ENCODE peak calls at places on chromosome 15, in ten cellular contexts. F, V, E, K, X, S, M, I, G and O are unnamed samples.

GRCh38 chr15:101047301-101047781 is 128.2 kb downstream of the LRRK1 start:
- DNase-seq in V (no peak), I (peak), X (no peak), K (peak), E (no peak), M (peak), F (peak), S (no peak), G (peak), O (peak)

GRCh38 chr15:67510597-67511225 is 10.2 kb upstream of the C15orf61 start:
- DNase-seq in E (no peak), M (no peak), V (no peak), G (no peak), K (peak), I (no peak), S (no peak), X (no peak), F (no peak), O (peak)

GRCh38 chr15:73946046-73946678 is 19.9 kb downstream of the LOXL1 start:
- DNase-seq in G (no peak), F (no peak), S (no peak), M (peak), X (no peak), E (no peak), K (no peak), I (no peak), V (no peak), O (no peak)

GRCh38 chr15:87604857-87605446 is 651.6 kb downstream of the NTRK3 start:
- DNase-seq in S (peak), X (no peak), M (no peak), I (no peak), G (no peak), V (peak), F (peak), E (no peak), K (peak), O (peak)

GRCh38 chr15:75750261-75751050 is 37.8 kb upstream of the CSPG4 start:
- DNase-seq in V (no peak), S (no peak), K (no peak), X (no peak), E (no peak), G (no peak), M (no peak), I (peak), F (no peak), O (no peak)

GRCh38 chr15:101536166-101536874 is 46.8 kb upstream of the PCSK6 start:
- DNase-seq in G (no peak), F (no peak), V (no peak), I (peak), K (no peak), S (no peak), M (no peak), X (peak), E (no peak), O (no peak)

GRCh38 chr15:69484837-69485236 is 32.2 kb downstream of the RPLP1 start:
- DNase-seq in G (no peak), V (no peak), E (no peak), K (no peak), X (no peak), S (peak), I (no peak), F (no peak), M (no peak), O (no peak)

GRCh38 chr15:73244333-73244732 is 124.4 kb downstream of the HCN4 start:
- DNase-seq in F (peak), K (no peak), M (no peak), I (no peak), X (no peak), E (no peak), S (peak), V (peak), G (no peak), O (peak)

GRCh38 chr15:100722551-100723322 is 120.3 kb downstream of the ASB7 start:
- DNase-seq in X (no peak), F (no peak), I (no peak), V (no peak), S (no peak), E (no peak), M (no peak), G (no peak), K (no peak), O (no peak)

GRCh38 chr15:67783303-67783702 is 42.0 kb upstream of the SKOR1 start:
- DNase-seq in G (no peak), E (no peak), V (peak), K (no peak), F (no peak), I (no peak), X (peak), M (no peak), S (no peak), O (no peak)

GRCh38 chr15:75674366-75674765 is 26.7 kb downstream of the SNX33 start:
- DNase-seq in I (no peak), M (no peak), V (no peak), E (no peak), K (no peak), X (no peak), S (no peak), F (no peak), G (no peak), O (no peak)

GRCh38 chr15:55587321-55588069 is 650 bp downstream of the PYGO1 start:
- DNase-seq in E (no peak), K (peak), M (peak), X (no peak), F (peak), S (peak), I (no peak), G (peak), V (no peak), O (peak)

GRCh38 chr15:71003314-71003713 is 110.7 kb downstream of the LRRC49 start:
- DNase-seq in I (no peak), K (peak), G (no peak), E (no peak), S (peak), F (no peak), V (no peak), M (no peak), X (no peak), O (peak)

DNA sequence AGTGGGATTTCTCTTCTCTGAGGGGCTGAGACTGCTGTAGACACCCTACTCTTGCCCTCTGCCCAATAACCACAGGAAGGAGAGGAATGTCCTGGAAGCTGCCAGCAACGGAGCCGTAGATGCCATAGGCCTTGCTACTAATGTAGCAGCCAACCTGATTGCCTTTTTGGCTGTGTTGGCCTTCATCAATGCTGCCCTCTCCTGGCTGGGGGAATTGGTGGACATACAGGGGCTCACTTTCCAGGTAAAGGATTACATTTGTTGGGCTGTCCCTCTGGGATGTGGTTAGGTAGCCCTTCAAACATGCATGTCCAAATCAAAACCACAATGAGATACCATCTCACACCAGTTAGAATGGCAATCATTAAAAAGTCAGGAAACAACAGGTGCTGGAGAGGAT is 16.1 kb downstream of the SLC28A2 start:
- DNase-seq in M (no peak), I (no peak), X (peak), F (no peak), K (no peak), V (no peak), S (peak), G (no peak), E (no peak), O (no peak)
- TF ChIP-seq CTCF in M (no peak), I (no peak), X (no peak), F (no peak), K (no peak), V (peak), S (peak), G (no peak), E (no peak), O (no peak)

DNA sequence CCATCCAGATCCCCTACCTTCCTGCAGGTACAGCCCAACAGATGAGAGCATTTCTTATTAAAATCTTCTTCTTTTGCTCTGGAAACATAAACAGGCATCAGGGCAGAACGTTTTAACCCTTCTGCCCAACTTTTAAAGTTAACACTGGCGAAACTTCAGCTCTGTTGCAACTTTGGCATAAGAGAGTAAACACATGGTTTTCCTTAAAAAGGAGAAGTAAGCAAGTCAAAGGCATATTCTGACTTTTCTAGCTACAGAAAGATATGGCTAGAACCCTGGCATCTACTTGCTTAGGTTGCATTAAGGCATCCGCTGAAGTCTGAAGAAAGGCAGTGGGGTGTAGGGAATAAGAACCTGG is 13.3 kb upstream of the IL16 start:
- DNase-seq in X (no peak), E (no peak), K (peak), M (no peak), S (no peak), I (no peak), F (no peak), G (no peak), V (no peak), O (no peak)
- H3K4me3 ChIP-seq in X (no peak), E (peak), K (peak), M (peak), S (no peak), I (peak), F (no peak), G (peak), V (no peak), O (no peak)

GRCh38 chr15:80604583-80605506 is 90.3 kb upstream of the ABHD17C start:
- DNase-seq in V (no peak), S (no peak), I (no peak), X (no peak), M (no peak), F (no peak), G (no peak), K (no peak), E (no peak), O (no peak)
- TF ChIP-seq CTCF in V (no peak), S (no peak), I (no peak), X (no peak), M (no peak), F (no peak), G (no peak), K (no peak), E (no peak), O (no peak)

DNA sequence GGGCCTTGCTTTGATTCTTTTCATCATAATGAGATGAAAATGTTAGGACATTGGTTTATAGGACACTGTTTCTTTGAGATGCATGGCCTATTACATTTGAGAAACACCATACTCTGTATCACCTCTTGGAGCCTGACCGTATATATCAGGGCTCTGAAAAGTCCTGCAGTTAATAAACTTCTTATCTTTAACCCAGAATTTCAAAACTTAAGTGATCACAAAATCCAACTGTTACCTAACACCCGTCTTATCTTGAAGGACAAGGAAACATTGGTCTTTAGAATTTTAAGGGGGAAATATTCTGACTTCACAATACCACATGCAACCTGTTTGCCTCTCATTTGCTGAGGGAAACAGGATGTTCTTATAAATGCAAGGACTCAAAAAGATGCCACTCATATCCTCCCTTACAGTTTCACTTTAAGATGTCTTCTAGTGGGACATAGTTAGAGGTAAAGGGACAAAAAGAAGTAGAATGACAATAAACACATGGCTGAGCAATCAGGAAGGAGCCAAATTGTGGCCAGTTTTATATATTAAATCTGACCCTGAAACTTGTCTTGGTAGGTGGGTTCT is 67.8 kb downstream of the CRTC3 start:
- DNase-seq in F (no peak), S (no peak), G (no peak), M (no peak), K (no peak), V (peak), X (no peak), I (no peak), E (no peak), O (no peak)
- H3K4me3 ChIP-seq in F (no peak), S (no peak), G (no peak), M (no peak), K (no peak), V (no peak), X (peak), I (no peak), E (no peak), O (no peak)